ENCODE peak calls at places on chromosomes 16 and 17, in six cellular contexts. N, M, F, I, J and L are unnamed samples.

GRCh38 chr17:17788967-17789366 is 47.8 kb downstream of the SREBF1 start:
- DNase-seq in N (no peak), M (no peak), F (no peak), I (no peak), J (no peak), L (no peak)

GRCh38 chr16:74742051-74742481 is 32.6 kb downstream of the FA2H start:
- DNase-seq in N (no peak), M (no peak), F (no peak), I (no peak), J (no peak), L (no peak)

GRCh38 chr16:9260665-9261064 is 169.2 kb downstream of the HAPSTR1 start:
- DNase-seq in N (no peak), M (no peak), F (no peak), I (no peak), J (no peak), L (no peak)

GRCh38 chr16:19213885-19214284 is 45.8 kb downstream of the SYT17 start:
- DNase-seq in N (no peak), M (no peak), F (no peak), I (no peak), J (no peak), L (no peak)

GRCh38 chr17:74646231-74646630 is 22.7 kb upstream of the CD300E start:
- DNase-seq in N (peak; percentile 26), M (peak; percentile 8), F (no peak), I (peak; percentile 45), J (no peak), L (no peak)

GRCh38 chr16:56742030-56742984 is 12.4 kb downstream of the NUP93 start:
- DNase-seq in N (peak; percentile 70), M (peak; percentile 89), F (no peak), I (peak; percentile 91), J (no peak), L (peak; percentile 71)

GRCh38 chr16:72480926-72481325 is 309.0 kb upstream of the PMFBP1 start:
- DNase-seq in N (no peak), M (peak; percentile 28), F (no peak), I (no peak), J (no peak), L (no peak)

GRCh38 chr17:47744168-47745036 is 11.4 kb downstream of the TBX21 start:
- DNase-seq in N (no peak), M (no peak), F (no peak), I (no peak), J (peak; percentile 11), L (no peak)

GRCh38 chr16:74275031-74275636 is 21.5 kb upstream of the PSMD7 start:
- DNase-seq in N (no peak), M (peak; percentile 15), F (no peak), I (peak; percentile 43), J (no peak), L (peak; percentile 15)